ENCODE peak calls at places on chromosomes 12 and 14, in five cellular contexts. One of them, this sample, is unnamed.

GRCh38 chr14:68359862-68360552 is 432.9 kb downstream of the ZFP36L1 start:
- DNase-seq in heart right ventricle: peak; percentile 35
- DNase-seq in fibroblast of lung: peak; percentile 65
- DNase-seq in vagina: no peak
- DNase-seq in astrocyte: peak; percentile 57
- DNase-seq in this sample: no peak

GRCh38 chr14:63874223-63874622 is 21.4 kb downstream of the SYNE2 start:
- DNase-seq in fibroblast of lung: no peak
- DNase-seq in vagina: no peak
- DNase-seq in astrocyte: no peak
- DNase-seq in heart right ventricle: no peak
- DNase-seq in this sample: no peak

GRCh38 chr14:93006484-93007128 is 83.7 kb downstream of the CHGA start:
- DNase-seq in astrocyte: peak; percentile 39
- DNase-seq in vagina: no peak
- DNase-seq in heart right ventricle: no peak
- DNase-seq in fibroblast of lung: peak; percentile 58
- DNase-seq in this sample: no peak

GRCh38 chr12:119674560-119674959 is 6.6 kb downstream of the PRKAB1 start:
- DNase-seq in fibroblast of lung: no peak
- DNase-seq in vagina: no peak
- DNase-seq in heart right ventricle: no peak
- DNase-seq in astrocyte: no peak
- DNase-seq in this sample: no peak

GRCh38 chr12:56011509-56012090 is 9.2 kb upstream of the IKZF4 start:
- DNase-seq in heart right ventricle: no peak
- DNase-seq in fibroblast of lung: no peak
- DNase-seq in vagina: no peak
- DNase-seq in astrocyte: no peak
- DNase-seq in this sample: no peak

GRCh38 chr12:75684678-75685620 is 173.5 kb upstream of the KRR1 start:
- DNase-seq in vagina: no peak
- DNase-seq in fibroblast of lung: peak; percentile 98
- DNase-seq in astrocyte: peak; percentile 98
- DNase-seq in heart right ventricle: no peak
- DNase-seq in this sample: peak; percentile 90

GRCh38 chr12:3641428-3641883 is 111.5 kb downstream of the CRACR2A start:
- DNase-seq in vagina: no peak
- DNase-seq in fibroblast of lung: peak; percentile 73
- DNase-seq in astrocyte: peak; percentile 59
- DNase-seq in heart right ventricle: no peak
- DNase-seq in this sample: peak; percentile 75

GRCh38 chr12:63846249-63846967 is 1.9 kb downstream of the SRGAP1 start:
- DNase-seq in vagina: no peak
- DNase-seq in heart right ventricle: no peak
- DNase-seq in fibroblast of lung: no peak
- DNase-seq in astrocyte: no peak
- DNase-seq in this sample: no peak

GRCh38 chr14:39279515-39279914 is 45.8 kb downstream of the MIA2 start:
- DNase-seq in vagina: no peak
- DNase-seq in heart right ventricle: no peak
- DNase-seq in fibroblast of lung: no peak
- DNase-seq in astrocyte: no peak
- DNase-seq in this sample: no peak

GRCh38 chr12:66329941-66330340 is 27.6 kb downstream of the HELB start:
- DNase-seq in heart right ventricle: no peak
- DNase-seq in astrocyte: peak; percentile 74
- DNase-seq in vagina: no peak
- DNase-seq in fibroblast of lung: peak; percentile 78
- DNase-seq in this sample: peak; percentile 35

GRCh38 chr14:97891515-97891914 is 1094.3 kb downstream of the VRK1 start:
- DNase-seq in vagina: peak; percentile 10
- DNase-seq in astrocyte: no peak
- DNase-seq in fibroblast of lung: no peak
- DNase-seq in heart right ventricle: no peak
- DNase-seq in this sample: no peak

GRCh38 chr14:23245282-23245681 is 7.5 kb downstream of the RNF212B start:
- DNase-seq in vagina: no peak
- DNase-seq in astrocyte: no peak
- DNase-seq in fibroblast of lung: no peak
- DNase-seq in heart right ventricle: no peak
- DNase-seq in this sample: no peak

GRCh38 chr12:47811581-47812484 is 7.9 kb downstream of the HDAC7 start:
- DNase-seq in astrocyte: peak; percentile 90
- DNase-seq in fibroblast of lung: peak; percentile 92
- DNase-seq in heart right ventricle: peak; percentile 66
- DNase-seq in vagina: no peak
- DNase-seq in this sample: peak; percentile 67

GRCh38 chr12:51009038-51009437 is 17.1 kb downstream of the SLC11A2 start:
- DNase-seq in fibroblast of lung: peak; percentile 16
- DNase-seq in heart right ventricle: peak; percentile 47
- DNase-seq in vagina: no peak
- DNase-seq in astrocyte: no peak
- DNase-seq in this sample: no peak

GRCh38 chr12:53065975-53066593 is 13.1 kb downstream of the SPRYD3 start:
- DNase-seq in fibroblast of lung: peak; percentile 67
- DNase-seq in vagina: peak; percentile 89
- DNase-seq in heart right ventricle: peak; percentile 82
- DNase-seq in astrocyte: peak; percentile 47
- DNase-seq in this sample: no peak

GRCh38 chr12:91211869-91212268 is 29.3 kb upstream of the DCN start:
- DNase-seq in vagina: no peak
- DNase-seq in fibroblast of lung: no peak
- DNase-seq in heart right ventricle: no peak
- DNase-seq in astrocyte: no peak
- DNase-seq in this sample: no peak

GRCh38 chr14:72663076-72663487 is 230.8 kb downstream of the DPF3 start:
- DNase-seq in heart right ventricle: no peak
- DNase-seq in fibroblast of lung: no peak
- DNase-seq in vagina: no peak
- DNase-seq in astrocyte: no peak
- DNase-seq in this sample: no peak

GRCh38 chr12:25382311-25383106 is 131.8 kb upstream of the KRAS start:
- DNase-seq in vagina: no peak
- DNase-seq in heart right ventricle: no peak
- DNase-seq in fibroblast of lung: no peak
- DNase-seq in astrocyte: no peak
- DNase-seq in this sample: no peak

GRCh38 chr12:57343703-57344378 is 87.0 kb downstream of the R3HDM2 start:
- DNase-seq in heart right ventricle: no peak
- DNase-seq in fibroblast of lung: no peak
- DNase-seq in astrocyte: no peak
- DNase-seq in vagina: no peak
- DNase-seq in this sample: no peak

GRCh38 chr12:39958377-39958776 is 147.5 kb downstream of the SLC2A13 start:
- DNase-seq in heart right ventricle: no peak
- DNase-seq in astrocyte: no peak
- DNase-seq in fibroblast of lung: no peak
- DNase-seq in vagina: no peak
- DNase-seq in this sample: no peak

GRCh38 chr12:10645910-10646309 is 27.9 kb downstream of the STYK1 start:
- DNase-seq in astrocyte: no peak
- DNase-seq in vagina: no peak
- DNase-seq in heart right ventricle: no peak
- DNase-seq in fibroblast of lung: no peak
- DNase-seq in this sample: no peak

GRCh38 chr12:45112306-45112705 is 61.4 kb upstream of the DBX2 start:
- DNase-seq in vagina: no peak
- DNase-seq in fibroblast of lung: no peak
- DNase-seq in astrocyte: no peak
- DNase-seq in heart right ventricle: no peak
- DNase-seq in this sample: no peak

GRCh38 chr12:112514926-112515642 is 96.3 kb downstream of the PTPN11 start:
- DNase-seq in heart right ventricle: no peak
- DNase-seq in fibroblast of lung: no peak
- DNase-seq in vagina: no peak
- DNase-seq in astrocyte: no peak
- DNase-seq in this sample: no peak

GRCh38 chr12:124537525-124538193 is 29.8 kb downstream of the NCOR2 start:
- DNase-seq in heart right ventricle: peak; percentile 65
- DNase-seq in fibroblast of lung: no peak
- DNase-seq in astrocyte: no peak
- DNase-seq in vagina: no peak
- DNase-seq in this sample: no peak

GRCh38 chr12:5391638-5392037 is 40.3 kb upstream of the NTF3 start:
- DNase-seq in fibroblast of lung: peak; percentile 41
- DNase-seq in vagina: no peak
- DNase-seq in astrocyte: peak; percentile 12
- DNase-seq in heart right ventricle: no peak
- DNase-seq in this sample: peak; percentile 10

GRCh38 chr14:46381674-46382073 is 269.9 kb downstream of the RPL10L start:
- DNase-seq in heart right ventricle: no peak
- DNase-seq in vagina: no peak
- DNase-seq in astrocyte: no peak
- DNase-seq in fibroblast of lung: no peak
- DNase-seq in this sample: no peak

GRCh38 chr14:93228550-93228949 is 21.5 kb downstream of the UBR7 start:
- DNase-seq in heart right ventricle: no peak
- DNase-seq in fibroblast of lung: no peak
- DNase-seq in vagina: no peak
- DNase-seq in astrocyte: no peak
- DNase-seq in this sample: no peak

GRCh38 chr12:51895378-51896135 is 7.7 kb downstream of the ANKRD33 start:
- DNase-seq in heart right ventricle: no peak
- DNase-seq in vagina: no peak
- DNase-seq in astrocyte: no peak
- DNase-seq in fibroblast of lung: no peak
- DNase-seq in this sample: no peak

GRCh38 chr12:12691549-12691948 is 4.4 kb downstream of the GPR19 start:
- DNase-seq in vagina: no peak
- DNase-seq in astrocyte: no peak
- DNase-seq in fibroblast of lung: no peak
- DNase-seq in heart right ventricle: no peak
- DNase-seq in this sample: no peak

GRCh38 chr14:89317051-89317691 is 99.9 kb downstream of the FOXN3 start:
- DNase-seq in astrocyte: no peak
- DNase-seq in fibroblast of lung: no peak
- DNase-seq in vagina: no peak
- DNase-seq in heart right ventricle: no peak
- DNase-seq in this sample: no peak

DNA sequence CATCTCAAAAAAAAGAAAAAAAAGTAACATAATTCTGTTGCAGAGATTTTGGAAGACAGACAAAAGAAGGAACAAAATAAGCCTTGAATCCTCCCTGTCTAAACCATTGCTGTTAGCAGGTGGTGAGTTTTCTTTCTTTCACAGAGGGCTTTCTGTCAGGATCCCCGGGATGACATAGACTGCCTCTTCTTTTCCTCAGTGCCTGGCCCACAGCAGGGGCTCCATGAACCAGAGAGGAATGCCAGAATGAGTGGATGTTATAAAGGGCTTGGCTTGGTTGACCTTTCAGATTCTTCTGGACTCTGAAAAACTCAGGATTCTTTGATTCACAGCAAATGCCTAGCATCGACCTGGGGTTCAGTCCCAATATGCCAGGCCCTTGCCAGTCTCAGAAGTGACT is 45.8 kb upstream of the CORO1C start:
- DNase-seq in vagina: no peak
- DNase-seq in astrocyte: no peak
- DNase-seq in fibroblast of lung: no peak
- DNase-seq in heart right ventricle: no peak
- DNase-seq in this sample: no peak
- TF ChIP-seq CTCF in vagina: no peak
- TF ChIP-seq CTCF in astrocyte: no peak
- TF ChIP-seq CTCF in fibroblast of lung: no peak
- TF ChIP-seq CTCF in heart right ventricle: no peak
- TF ChIP-seq CTCF in this sample: no peak

DNA sequence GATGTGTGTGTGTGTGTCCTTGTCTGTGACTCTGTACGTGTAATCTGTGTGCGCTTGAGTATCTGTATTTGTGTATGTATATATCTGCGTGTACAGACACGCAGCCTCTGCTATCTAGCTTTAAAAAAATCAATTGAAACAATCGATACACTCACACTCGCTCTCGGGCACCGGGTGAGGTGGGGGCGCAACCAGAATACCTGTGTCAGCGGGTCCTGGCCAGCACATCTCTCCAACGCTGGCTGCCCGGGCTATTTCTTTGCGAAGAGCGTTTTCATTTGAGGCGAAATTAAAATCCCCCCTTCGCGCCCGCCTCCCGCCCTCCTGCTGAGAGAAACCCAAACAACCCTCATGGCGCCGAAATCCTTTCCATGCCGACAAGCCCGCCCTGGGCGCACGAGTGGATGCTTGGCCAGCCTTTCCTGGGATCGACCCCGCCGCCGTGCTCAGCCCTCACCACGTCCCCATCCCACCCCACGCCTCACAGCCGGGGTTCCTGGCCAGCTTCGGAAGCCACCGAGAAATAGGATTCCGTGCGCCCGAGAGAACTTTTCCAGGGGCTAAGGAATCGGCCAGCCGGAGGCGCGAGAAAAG is 1.2 kb downstream of the ZDHHC22 start:
- DNase-seq in heart right ventricle: no peak
- DNase-seq in vagina: no peak
- DNase-seq in fibroblast of lung: no peak
- DNase-seq in astrocyte: no peak
- DNase-seq in this sample: no peak
- H3K4me3 ChIP-seq in heart right ventricle: peak overlapping the region; percentile 39
- H3K4me3 ChIP-seq in vagina: peak overlapping the region; percentile 33
- H3K4me3 ChIP-seq in fibroblast of lung: no peak overlapping the region
- H3K4me3 ChIP-seq in astrocyte: peak overlapping the region; percentile 37
- H3K4me3 ChIP-seq in this sample: peak overlapping the region; percentile 30

GRCh38 chr14:77642407-77642806 is 26.0 kb upstream of the SPTLC2 start:
- DNase-seq in heart right ventricle: no peak
- DNase-seq in fibroblast of lung: no peak
- DNase-seq in astrocyte: no peak
- DNase-seq in vagina: no peak
- DNase-seq in this sample: no peak
- H3K27ac ChIP-seq in heart right ventricle: peak overlapping the region; percentile 93
- H3K27ac ChIP-seq in fibroblast of lung: peak overlapping the region; percentile 66
- H3K27ac ChIP-seq in astrocyte: no peak overlapping the region
- H3K27ac ChIP-seq in vagina: peak overlapping the region; percentile 89
- H3K27ac ChIP-seq in this sample: no peak overlapping the region

DNA sequence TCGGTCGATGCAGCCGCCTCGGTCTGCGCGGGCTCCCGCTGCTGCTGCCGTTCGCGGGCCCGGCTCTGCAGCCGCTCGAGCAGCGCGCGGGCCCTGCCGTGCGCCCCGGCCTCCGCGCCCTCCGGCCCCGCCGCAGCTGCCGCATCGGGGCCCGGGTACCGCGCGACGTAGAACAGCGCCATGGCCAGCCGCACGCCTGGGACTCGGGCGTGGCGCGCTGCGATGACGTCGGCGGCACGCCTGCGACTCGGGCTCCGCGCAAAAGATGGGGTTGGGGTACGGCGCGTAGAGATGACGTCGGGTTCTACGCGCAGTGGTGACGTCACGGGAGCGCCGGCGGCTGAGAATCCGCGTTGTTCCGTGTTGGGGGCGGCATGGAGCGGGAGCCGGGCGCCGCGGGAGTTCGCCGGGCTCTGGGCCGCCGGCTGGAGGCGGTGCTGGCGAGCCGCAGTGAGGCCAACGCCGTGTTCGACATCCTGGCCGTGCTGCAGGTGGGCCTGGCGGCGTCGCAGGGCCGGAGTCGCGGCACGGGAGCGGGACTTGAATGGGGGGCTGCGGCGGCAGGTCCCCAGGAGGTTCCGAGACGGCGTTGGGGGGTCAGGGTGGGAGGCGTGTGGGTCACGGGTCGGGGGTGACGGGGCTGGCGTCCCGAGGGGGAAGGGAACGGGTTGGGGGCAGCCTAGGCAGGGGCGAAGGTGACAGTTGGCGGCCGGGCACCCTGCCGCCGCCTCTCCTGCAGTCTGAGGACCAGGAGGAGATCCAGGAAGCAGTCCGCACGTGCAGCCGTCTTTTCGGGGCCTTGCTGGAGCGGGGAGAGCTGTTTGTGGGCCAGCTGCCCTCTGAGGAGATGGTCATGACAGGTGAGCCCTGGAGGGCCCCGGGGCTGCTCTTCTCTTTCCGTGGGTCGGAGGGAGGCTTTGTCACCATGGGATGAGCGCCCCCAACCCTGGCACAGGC is at the start of the genes DDX51 and NOC4L:
- DNase-seq in astrocyte: peak; percentile 85
- DNase-seq in vagina: no peak
- DNase-seq in heart right ventricle: peak; percentile 95
- DNase-seq in fibroblast of lung: peak; percentile 91
- DNase-seq in this sample: peak; percentile 91
- TF ChIP-seq CTCF in astrocyte: no peak
- TF ChIP-seq CTCF in vagina: no peak
- TF ChIP-seq CTCF in heart right ventricle: no peak
- TF ChIP-seq CTCF in fibroblast of lung: no peak
- TF ChIP-seq CTCF in this sample: no peak

This sample was measured in brain microvascular endothelial cell.